ENCODE peak calls at places on chromosomes 7 and 10, in six cellular contexts. One of them, this sample, is unnamed. For H3K27me3, the result is how much of the 10 kb centered on the place peaks cover.

GRCh38 chr10:119469846-119470245 is 72.7 kb downstream of the RGS10 start:
- DNase-seq in prostate gland: no peak
- DNase-seq in GM06990: no peak
- DNase-seq in astrocyte: no peak
- DNase-seq in BJ: no peak
- DNase-seq in Caco-2: no peak
- DNase-seq in this sample: no peak

GRCh38 chr10:10138685-10139084 is 879.0 kb upstream of the CELF2 start:
- DNase-seq in GM06990: no peak
- DNase-seq in astrocyte: no peak
- DNase-seq in Caco-2: no peak
- DNase-seq in BJ: no peak
- DNase-seq in prostate gland: no peak
- DNase-seq in this sample: no peak

GRCh38 chr10:79434223-79434687 is 11.2 kb downstream of the ZCCHC24 start:
- DNase-seq in Caco-2: no peak
- DNase-seq in astrocyte: peak
- DNase-seq in prostate gland: no peak
- DNase-seq in BJ: no peak
- DNase-seq in GM06990: no peak
- DNase-seq in this sample: peak

GRCh38 chr10:51117794-51118193 is 43.5 kb downstream of the PRKG1 start:
- DNase-seq in GM06990: no peak
- DNase-seq in BJ: no peak
- DNase-seq in astrocyte: no peak
- DNase-seq in prostate gland: no peak
- DNase-seq in Caco-2: no peak
- DNase-seq in this sample: no peak

GRCh38 chr10:99172130-99172738 is 63.4 kb downstream of the HPSE2 start:
- DNase-seq in Caco-2: peak
- DNase-seq in BJ: peak
- DNase-seq in astrocyte: no peak
- DNase-seq in GM06990: no peak
- DNase-seq in prostate gland: peak
- DNase-seq in this sample: peak

GRCh38 chr7:36625247-36625646 is 99.0 kb downstream of the AOAH start:
- DNase-seq in GM06990: no peak
- DNase-seq in BJ: no peak
- DNase-seq in astrocyte: no peak
- DNase-seq in Caco-2: no peak
- DNase-seq in prostate gland: no peak
- DNase-seq in this sample: no peak

GRCh38 chr10:24715246-24715769 is 8.4 kb downstream of the ARHGAP21 start:
- DNase-seq in GM06990: no peak
- DNase-seq in BJ: no peak
- DNase-seq in prostate gland: no peak
- DNase-seq in Caco-2: no peak
- DNase-seq in astrocyte: no peak
- DNase-seq in this sample: no peak

GRCh38 chr7:80478683-80479082 is 33.2 kb downstream of the GNAT3 start:
- DNase-seq in BJ: no peak
- DNase-seq in Caco-2: no peak
- DNase-seq in prostate gland: no peak
- DNase-seq in GM06990: no peak
- DNase-seq in astrocyte: peak
- DNase-seq in this sample: peak

GRCh38 chr7:127718325-127718724 is 66.3 kb downstream of the SND1 start:
- DNase-seq in Caco-2: no peak
- DNase-seq in astrocyte: no peak
- DNase-seq in prostate gland: no peak
- DNase-seq in GM06990: no peak
- DNase-seq in BJ: no peak
- DNase-seq in this sample: no peak

GRCh38 chr7:81333004-81333403 is 414.2 kb upstream of the SEMA3C start:
- DNase-seq in Caco-2: no peak
- DNase-seq in BJ: no peak
- DNase-seq in GM06990: no peak
- DNase-seq in astrocyte: peak
- DNase-seq in prostate gland: no peak
- DNase-seq in this sample: peak

GRCh38 chr10:28139138-28139537 is 140.3 kb upstream of the ODAD2 start:
- DNase-seq in Caco-2: no peak
- DNase-seq in astrocyte: peak
- DNase-seq in prostate gland: no peak
- DNase-seq in GM06990: no peak
- DNase-seq in BJ: no peak
- DNase-seq in this sample: peak

GRCh38 chr7:107387573-107388219 is 82.2 kb upstream of the GPR22 start:
- DNase-seq in BJ: peak
- DNase-seq in astrocyte: peak
- DNase-seq in Caco-2: no peak
- DNase-seq in GM06990: no peak
- DNase-seq in prostate gland: no peak
- DNase-seq in this sample: peak

GRCh38 chr7:34838329-34838728 is 180.3 kb downstream of the NPSR1 start:
- DNase-seq in BJ: no peak
- DNase-seq in Caco-2: no peak
- DNase-seq in prostate gland: no peak
- DNase-seq in GM06990: no peak
- DNase-seq in astrocyte: peak
- DNase-seq in this sample: peak

GRCh38 chr10:42961776-42962119 is 115.1 kb upstream of the RET start:
- DNase-seq in prostate gland: no peak
- DNase-seq in GM06990: no peak
- DNase-seq in BJ: no peak
- DNase-seq in astrocyte: no peak
- DNase-seq in Caco-2: no peak
- DNase-seq in this sample: no peak

GRCh38 chr7:116952640-116953371 is 495 bp upstream of the ST7 start:
- DNase-seq in prostate gland: peak
- DNase-seq in Caco-2: peak
- DNase-seq in astrocyte: no peak
- DNase-seq in GM06990: no peak
- DNase-seq in BJ: no peak
- DNase-seq in this sample: peak

GRCh38 chr7:4172883-4173282 is 509.2 kb upstream of the FOXK1 start:
- DNase-seq in Caco-2: no peak
- DNase-seq in astrocyte: no peak
- DNase-seq in BJ: no peak
- DNase-seq in prostate gland: no peak
- DNase-seq in GM06990: no peak
- DNase-seq in this sample: no peak

GRCh38 chr10:100660945-100661344 is 84.4 kb upstream of the PAX2 start:
- DNase-seq in BJ: no peak
- DNase-seq in astrocyte: no peak
- DNase-seq in GM06990: no peak
- DNase-seq in prostate gland: no peak
- DNase-seq in Caco-2: no peak
- DNase-seq in this sample: no peak
- H3K27me3 ChIP-seq in BJ: half or more
- H3K27me3 ChIP-seq in astrocyte: half or more
- H3K27me3 ChIP-seq in GM06990: under half
- H3K27me3 ChIP-seq in prostate gland: under half
- H3K27me3 ChIP-seq in Caco-2: under half
- H3K27me3 ChIP-seq in this sample: under half

DNA sequence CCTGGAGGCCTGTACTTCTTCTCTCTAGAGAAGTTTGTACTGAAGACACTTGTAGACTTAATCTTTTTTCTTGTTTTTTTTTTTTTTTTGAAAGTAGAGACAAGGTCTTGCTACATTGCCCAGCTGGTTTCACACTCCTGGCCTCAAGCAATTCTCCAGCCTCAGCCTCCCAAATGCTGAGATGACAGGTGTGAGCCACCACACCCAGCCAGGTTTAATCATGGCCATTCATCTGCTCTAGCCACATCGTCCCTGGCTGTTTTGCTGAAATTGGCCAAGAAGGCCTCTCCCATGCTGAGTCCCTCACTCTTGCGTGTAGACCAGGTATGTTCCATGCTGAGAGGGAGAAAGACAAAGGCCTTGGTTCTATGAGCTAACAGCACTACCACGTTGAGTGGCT is 176.2 kb downstream of the JCAD start:
- DNase-seq in prostate gland: no peak
- DNase-seq in astrocyte: no peak
- DNase-seq in GM06990: no peak
- DNase-seq in Caco-2: no peak
- DNase-seq in BJ: no peak
- DNase-seq in this sample: no peak
- H3K27me3 ChIP-seq in prostate gland: under half
- H3K27me3 ChIP-seq in astrocyte: under half
- H3K27me3 ChIP-seq in GM06990: under half
- H3K27me3 ChIP-seq in Caco-2: under half
- H3K27me3 ChIP-seq in BJ: under half
- H3K27me3 ChIP-seq in this sample: under half

GRCh38 chr7:143299840-143300239 is 11.7 kb downstream of the CASP2 start:
- DNase-seq in prostate gland: no peak
- DNase-seq in BJ: no peak
- DNase-seq in GM06990: no peak
- DNase-seq in Caco-2: peak
- DNase-seq in astrocyte: no peak
- DNase-seq in this sample: peak
- H3K27me3 ChIP-seq in prostate gland: under half
- H3K27me3 ChIP-seq in BJ: under half
- H3K27me3 ChIP-seq in GM06990: under half
- H3K27me3 ChIP-seq in Caco-2: under half
- H3K27me3 ChIP-seq in astrocyte: under half
- H3K27me3 ChIP-seq in this sample: under half

DNA sequence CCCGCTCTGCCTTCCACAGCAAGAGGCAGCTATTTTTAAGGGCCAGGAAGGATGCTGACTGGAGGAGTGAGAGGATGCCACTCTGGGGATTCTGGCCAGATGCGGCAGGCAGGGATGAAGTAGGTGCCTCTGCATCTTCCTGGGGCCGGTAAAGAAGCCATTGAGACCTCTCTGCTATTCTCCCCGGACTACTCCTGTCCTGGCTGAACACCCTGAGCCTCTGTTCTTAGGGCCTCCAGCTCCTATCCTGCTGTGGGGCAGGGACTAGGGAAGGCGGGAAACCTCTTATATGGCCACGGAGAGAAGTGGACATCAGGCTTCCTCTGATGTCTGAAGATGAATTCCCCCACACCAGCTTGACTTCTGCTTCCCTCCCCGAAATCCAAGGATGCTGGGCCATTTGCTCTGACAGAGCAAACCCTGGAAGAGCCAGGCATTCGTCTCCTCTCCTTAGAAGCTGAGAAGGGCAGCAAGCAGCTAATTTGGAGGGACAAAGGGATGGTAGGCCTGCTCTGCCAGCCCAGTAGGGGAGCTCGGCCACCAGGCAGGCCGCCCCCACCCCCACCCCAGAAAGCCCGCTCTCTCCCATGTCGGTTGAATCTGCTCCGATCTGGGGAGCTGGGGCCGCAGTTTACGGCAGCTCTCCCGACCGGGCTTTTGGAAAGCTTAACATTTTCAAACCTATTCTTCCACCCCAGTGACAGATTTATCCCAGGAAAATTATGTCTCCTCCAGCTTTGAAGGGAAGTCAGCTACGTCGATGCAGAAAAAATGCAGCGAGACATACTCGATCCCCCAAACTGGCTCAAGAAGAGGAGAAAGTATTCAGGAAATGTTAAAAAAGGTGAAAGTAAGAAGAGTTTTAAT is 2.8 kb downstream of the FGF8 start:
- DNase-seq in Caco-2: no peak
- DNase-seq in prostate gland: no peak
- DNase-seq in GM06990: no peak
- DNase-seq in BJ: no peak
- DNase-seq in astrocyte: no peak
- DNase-seq in this sample: no peak
- H3K27me3 ChIP-seq in Caco-2: under half
- H3K27me3 ChIP-seq in prostate gland: under half
- H3K27me3 ChIP-seq in GM06990: under half
- H3K27me3 ChIP-seq in BJ: under half
- H3K27me3 ChIP-seq in astrocyte: half or more
- H3K27me3 ChIP-seq in this sample: under half

DNA sequence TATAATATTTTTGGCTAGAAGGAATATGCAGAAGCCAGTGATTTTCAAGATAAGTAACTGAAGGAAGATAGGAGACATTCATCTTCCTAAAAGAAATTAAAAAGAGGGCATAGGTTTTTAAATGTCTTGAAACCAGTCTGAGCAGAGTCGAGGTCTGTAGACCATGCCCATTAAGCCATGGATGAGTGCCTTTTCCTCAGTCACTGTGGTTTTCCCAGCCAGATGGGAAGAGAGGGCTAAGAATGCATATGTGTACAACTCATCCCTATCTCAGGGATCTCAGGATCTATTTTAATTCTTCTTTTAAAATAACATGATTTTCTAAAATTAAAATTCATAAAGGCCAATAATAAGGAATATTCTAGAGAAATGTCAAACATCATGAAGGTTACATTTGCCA is 112.8 kb downstream of the PPP1R3A start:
- DNase-seq in GM06990: no peak
- DNase-seq in BJ: no peak
- DNase-seq in prostate gland: no peak
- DNase-seq in Caco-2: no peak
- DNase-seq in astrocyte: peak
- DNase-seq in this sample: no peak
- H3K27me3 ChIP-seq in GM06990: under half
- H3K27me3 ChIP-seq in BJ: under half
- H3K27me3 ChIP-seq in prostate gland: under half
- H3K27me3 ChIP-seq in Caco-2: under half
- H3K27me3 ChIP-seq in astrocyte: under half
- H3K27me3 ChIP-seq in this sample: under half

GRCh38 chr10:97770265-97770664 is 1.5 kb downstream of the SFRP5 start:
- DNase-seq in prostate gland: no peak
- DNase-seq in astrocyte: no peak
- DNase-seq in GM06990: no peak
- DNase-seq in Caco-2: no peak
- DNase-seq in BJ: no peak
- DNase-seq in this sample: no peak
- H3K27me3 ChIP-seq in prostate gland: under half
- H3K27me3 ChIP-seq in astrocyte: under half
- H3K27me3 ChIP-seq in GM06990: under half
- H3K27me3 ChIP-seq in Caco-2: under half
- H3K27me3 ChIP-seq in BJ: under half
- H3K27me3 ChIP-seq in this sample: under half

GRCh38 chr10:100816671-100817070 is 71.3 kb downstream of the PAX2 start:
- DNase-seq in prostate gland: no peak
- DNase-seq in astrocyte: no peak
- DNase-seq in BJ: no peak
- DNase-seq in GM06990: no peak
- DNase-seq in Caco-2: no peak
- DNase-seq in this sample: no peak

GRCh38 chr10:100823194-100823593 is 77.8 kb downstream of the PAX2 start:
- DNase-seq in GM06990: no peak
- DNase-seq in prostate gland: no peak
- DNase-seq in Caco-2: no peak
- DNase-seq in astrocyte: no peak
- DNase-seq in BJ: no peak
- DNase-seq in this sample: peak

GRCh38 chr10:100814751-100815474 is 69.5 kb downstream of the PAX2 start:
- DNase-seq in Caco-2: no peak
- DNase-seq in GM06990: no peak
- DNase-seq in BJ: no peak
- DNase-seq in prostate gland: no peak
- DNase-seq in astrocyte: no peak
- DNase-seq in this sample: no peak

GRCh38 chr10:100817268-100817839 is 72.0 kb downstream of the PAX2 start:
- DNase-seq in prostate gland: no peak
- DNase-seq in GM06990: no peak
- DNase-seq in Caco-2: peak
- DNase-seq in astrocyte: no peak
- DNase-seq in BJ: no peak
- DNase-seq in this sample: no peak

GRCh38 chr10:100819424-100819823 is 74.0 kb downstream of the PAX2 start:
- DNase-seq in prostate gland: no peak
- DNase-seq in GM06990: no peak
- DNase-seq in astrocyte: no peak
- DNase-seq in Caco-2: no peak
- DNase-seq in BJ: no peak
- DNase-seq in this sample: no peak
- H3K27me3 ChIP-seq in prostate gland: under half
- H3K27me3 ChIP-seq in GM06990: under half
- H3K27me3 ChIP-seq in astrocyte: half or more
- H3K27me3 ChIP-seq in Caco-2: under half
- H3K27me3 ChIP-seq in BJ: under half
- H3K27me3 ChIP-seq in this sample: half or more